ENCODE peak calls at places on chromosomes 16 and 17, in nine cellular contexts. A is cardiac muscle cell, V is uterus, P is tibial artery, M is psoas muscle, J is mucosa of descending colon, S is osteoblast, I is tibial nerve, O is heart right ventricle. L is an unnamed sample. For H3K9me3, the result is how much of the 10 kb centered on the place peaks cover.

GRCh38 chr16:72947379-72948237 is 100.3 kb downstream of the ZFHX3 start:
- DNase-seq in V (no peak), O (no peak), M (peak), J (no peak), S (no peak), P (no peak), A (no peak), I (no peak), L (no peak)

GRCh38 chr16:87653234-87653633 is 50.9 kb downstream of the JPH3 start:
- DNase-seq in O (no peak), S (no peak), A (no peak), V (no peak), I (no peak), J (no peak), M (no peak), P (no peak), L (no peak)

GRCh38 chr17:53538129-53538617 is 284.6 kb upstream of the KIF2B start:
- DNase-seq in J (no peak), S (no peak), I (no peak), A (no peak), M (no peak), V (no peak), P (no peak), O (no peak), L (no peak)

GRCh38 chr17:75692976-75693375 is 25.8 kb downstream of the SAP30BP start:
- DNase-seq in V (no peak), A (no peak), M (no peak), S (no peak), I (no peak), O (no peak), J (peak), P (no peak), L (no peak)

GRCh38 chr16:67009158-67009557 is 19.8 kb upstream of the CBFB start:
- DNase-seq in I (no peak), A (no peak), M (no peak), O (no peak), P (no peak), V (no peak), S (no peak), J (no peak), L (no peak)

GRCh38 chr17:75899353-75899752 is 2.6 kb upstream of the TRIM65 start:
- DNase-seq in I (no peak), J (no peak), O (no peak), A (no peak), P (no peak), M (no peak), S (peak), V (no peak), L (no peak)

GRCh38 chr16:88536971-88537751 is 33.0 kb upstream of the ZC3H18 start:
- DNase-seq in J (no peak), S (no peak), M (no peak), I (no peak), P (no peak), A (no peak), O (no peak), V (no peak), L (no peak)

GRCh38 chr16:70725912-70726828 is 40.3 kb upstream of the MTSS2 start:
- DNase-seq in P (no peak), S (no peak), J (no peak), V (peak), I (no peak), M (peak), A (peak), O (peak), L (peak)

GRCh38 chr17:77437017-77437416 is 296.2 kb downstream of the SEC14L1 start:
- DNase-seq in A (peak), J (no peak), S (no peak), I (no peak), M (peak), O (peak), V (no peak), P (peak), L (peak)

GRCh38 chr17:63116967-63117366 is 150.9 kb downstream of the TANC2 start:
- DNase-seq in O (no peak), P (no peak), V (no peak), M (no peak), A (peak), I (no peak), S (peak), J (no peak), L (peak)

GRCh38 chr16:31888735-31889134 is 15.1 kb downstream of the ZNF267 start:
- DNase-seq in V (no peak), A (no peak), M (no peak), P (no peak), J (no peak), S (no peak), O (no peak), I (no peak), L (no peak)

GRCh38 chr16:31897283-31897682 is 23.7 kb downstream of the ZNF267 start:
- DNase-seq in O (no peak), I (no peak), V (no peak), M (no peak), A (no peak), S (no peak), P (no peak), J (no peak), L (no peak)

GRCh38 chr16:31899505-31899904 is 25.9 kb downstream of the ZNF267 start:
- DNase-seq in S (no peak), I (no peak), V (no peak), M (no peak), A (no peak), J (no peak), P (no peak), O (no peak), L (no peak)

DNA sequence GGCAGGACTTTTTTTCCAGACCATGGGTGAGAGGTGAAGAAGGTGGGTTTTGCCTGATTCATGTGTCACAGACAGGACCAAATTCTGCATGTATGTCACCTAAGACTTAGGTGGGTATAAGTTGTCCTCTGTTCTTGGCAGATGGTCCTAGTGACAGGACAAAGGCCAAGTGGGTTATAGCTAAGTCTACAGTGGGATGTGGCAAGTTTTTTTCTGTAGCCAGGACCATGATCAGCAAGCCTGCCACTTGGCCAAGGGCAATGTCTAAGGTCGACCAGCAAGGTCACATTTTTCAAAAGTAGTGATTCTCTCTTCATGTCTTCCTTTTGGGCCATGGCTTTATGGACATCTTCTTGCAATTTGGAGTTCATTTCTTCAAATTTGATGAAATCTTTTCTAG is 20.2 kb downstream of the ZNF267 start:
- DNase-seq in M (no peak), A (no peak), P (no peak), S (no peak), V (no peak), I (no peak), O (no peak), J (no peak), L (no peak)
- H3K9me3 ChIP-seq in M (under half), A (under half), P (under half), S (under half), V (under half), I (under half), O (under half), J (under half), L (under half)

GRCh38 chr17:5100832-5101231 is 10.8 kb downstream of the ZNF232 start:
- DNase-seq in S (no peak), A (no peak), V (no peak), I (no peak), P (no peak), O (no peak), M (no peak), J (no peak), L (no peak)

GRCh38 chr17:5092139-5093010 is 14.1 kb downstream of the ZFP3 start:
- DNase-seq in S (no peak), M (no peak), V (no peak), O (no peak), P (no peak), A (no peak), J (no peak), I (no peak), L (no peak)

GRCh38 chr17:5099271-5099670 is 12.4 kb downstream of the ZNF232 start:
- DNase-seq in O (no peak), J (no peak), A (no peak), I (no peak), S (no peak), P (no peak), V (no peak), M (no peak), L (no peak)

GRCh38 chr17:5097101-5097834 is 14.4 kb downstream of the ZNF232 start:
- DNase-seq in V (peak), A (no peak), O (peak), M (peak), P (peak), I (no peak), S (peak), J (peak), L (no peak)
- H3K9me3 ChIP-seq in V (under half), A (under half), O (under half), M (under half), P (under half), I (half or more), S (under half), J (half or more), L (under half)

GRCh38 chr17:4006165-4006589 is 41.9 kb upstream of the ATP2A3 start:
- DNase-seq in O (no peak), S (no peak), I (no peak), M (no peak), V (no peak), A (no peak), J (no peak), P (no peak), L (no peak)
- H3K9me3 ChIP-seq in O (under half), S (under half), I (under half), M (under half), V (under half), A (under half), J (under half), P (under half), L (under half)

DNA sequence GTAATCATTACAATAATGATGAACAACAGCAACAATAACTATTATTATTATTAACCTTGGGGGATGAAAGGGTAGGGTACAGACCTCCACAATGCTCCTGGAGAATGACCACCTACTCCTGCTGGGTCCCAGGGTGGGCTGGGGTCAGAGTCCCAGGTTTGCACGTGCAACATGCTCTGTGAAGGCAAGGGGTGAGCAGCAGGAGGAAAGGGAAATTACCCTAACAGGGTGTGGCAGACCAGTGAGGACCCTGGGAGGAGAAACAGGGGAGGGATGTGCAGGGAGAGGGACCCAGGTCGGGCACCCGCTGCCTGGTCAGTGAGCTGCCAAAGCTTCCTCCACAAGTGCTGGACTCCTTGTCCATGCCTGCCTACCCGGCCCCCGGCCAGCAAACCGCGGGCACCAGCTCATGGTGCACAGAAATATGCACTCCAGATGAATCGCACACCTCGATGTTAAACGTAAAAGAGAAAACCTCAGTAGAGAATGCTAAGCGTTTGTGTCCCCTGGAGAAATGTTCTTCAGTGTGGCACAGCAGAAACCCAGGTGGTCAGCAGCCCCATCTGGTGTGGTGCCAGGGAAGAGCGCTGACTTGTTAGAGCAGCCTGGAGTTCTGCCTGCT is 767.1 kb downstream of the KCNJ18 start:
- DNase-seq in J (no peak), V (no peak), A (no peak), P (no peak), S (no peak), M (no peak), O (no peak), I (no peak), L (no peak)
- H3K9me3 ChIP-seq in J (half or more), V (under half), A (under half), P (under half), S (under half), M (under half), O (under half), I (under half), L (under half)

GRCh38 chr16:3289998-3290673 is 6.8 kb downstream of the ZNF263 start:
- DNase-seq in A (no peak), O (no peak), I (no peak), M (no peak), J (no peak), S (no peak), V (no peak), P (no peak), L (no peak)
- H3K9me3 ChIP-seq in A (under half), O (half or more), I (half or more), M (half or more), J (half or more), S (under half), V (half or more), P (under half), L (under half)

GRCh38 chr16:923184-923583 is 47.6 kb downstream of the LMF1 start:
- DNase-seq in P (no peak), V (no peak), A (no peak), I (no peak), J (no peak), O (no peak), S (no peak), M (no peak), L (no peak)
- H3K9me3 ChIP-seq in P (under half), V (under half), A (under half), I (under half), J (under half), O (under half), S (under half), M (under half), L (under half)

DNA sequence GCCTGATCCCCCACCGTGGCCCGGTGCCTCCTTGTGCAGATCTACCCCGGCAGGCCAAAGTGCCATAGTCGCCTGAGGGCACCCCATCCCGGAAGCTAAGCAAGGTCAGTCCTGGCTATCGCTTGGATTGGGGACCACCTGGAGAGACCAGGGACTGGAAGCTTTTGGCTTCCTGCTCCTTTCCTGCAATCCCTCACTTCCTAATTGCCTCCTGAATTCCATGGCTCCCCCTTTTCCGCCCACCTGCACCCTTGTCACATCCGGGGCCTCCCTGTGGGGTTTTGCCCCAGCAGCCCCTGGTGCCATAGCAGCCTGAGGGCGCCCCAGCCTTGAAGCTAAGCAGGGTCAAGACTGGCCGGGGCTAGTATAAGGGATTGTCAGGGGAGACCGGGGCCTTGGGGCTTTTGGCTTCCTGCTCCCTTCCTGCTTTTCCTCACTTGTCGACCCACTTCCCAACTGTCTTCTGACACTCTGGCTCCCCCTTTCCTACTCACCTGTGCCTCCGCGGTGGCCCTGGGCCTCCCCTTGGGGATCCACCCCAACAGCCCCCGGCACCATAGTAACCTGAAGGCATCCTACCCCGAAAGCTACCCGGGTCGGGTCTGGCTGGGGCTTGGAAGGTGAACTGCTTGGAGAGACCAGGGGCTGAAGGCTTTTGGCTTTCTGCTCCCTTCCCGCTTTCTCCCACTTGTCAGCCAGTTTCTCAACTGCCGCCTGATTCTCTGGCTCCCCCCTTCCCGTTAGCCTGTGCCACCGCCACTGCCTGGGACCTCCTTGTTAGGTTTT is 2293.6 kb downstream of the TP53TG3F start:
- DNase-seq in V (no peak), P (no peak), M (no peak), I (no peak), J (no peak), O (no peak), S (peak), A (no peak), L (no peak)
- H3K9me3 ChIP-seq in V (under half), P (under half), M (under half), I (half or more), J (half or more), O (under half), S (under half), A (under half), L (under half)

DNA sequence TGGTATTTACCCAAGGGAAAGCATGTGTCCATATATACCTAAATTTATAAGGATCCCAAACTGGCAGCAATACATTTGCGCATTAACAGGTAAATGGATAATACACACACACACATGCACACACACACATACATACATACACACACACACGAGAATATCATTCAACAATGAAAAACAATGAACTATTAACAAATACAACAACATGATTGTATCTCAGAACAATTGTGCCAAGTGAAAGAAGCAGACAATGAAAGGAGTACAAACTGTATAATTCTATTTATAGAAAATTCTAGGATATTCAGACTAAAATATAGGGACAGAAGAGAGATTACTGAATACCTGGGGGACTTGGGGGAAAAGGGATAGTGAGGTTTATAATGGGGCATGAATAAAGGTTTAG is 323.0 kb downstream of the KCNJ2 start:
- DNase-seq in S (no peak), A (no peak), J (no peak), P (no peak), V (no peak), O (no peak), I (no peak), M (no peak), L (no peak)
- H3K9me3 ChIP-seq in S (under half), A (under half), J (under half), P (under half), V (under half), O (under half), I (under half), M (under half), L (under half)

GRCh38 chr17:35889818-35890773 is 9.9 kb upstream of the CCL5 start:
- DNase-seq in S (peak), A (peak), V (no peak), J (no peak), P (peak), O (no peak), M (no peak), I (no peak), L (peak)
- H3K9me3 ChIP-seq in S (under half), A (under half), V (under half), J (under half), P (under half), O (under half), M (under half), I (under half), L (under half)

L was measured in SJCRH30.